ENCODE peak calls at places on chromosomes 2 and 18, in four cellular contexts. K is posterior vena cava, Y is non-pigmented ciliary epithelial cell, C is posterior cingulate gyrus. V is an unnamed sample.

GRCh38 chr2:197857708-197858107 is 53.3 kb downstream of the PLCL1 start:
- DNase-seq in C (no peak), Y (no peak), K (no peak), V (no peak)

GRCh38 chr2:206381881-206382280 is 61.5 kb upstream of the ADAM23 start:
- DNase-seq in Y (no peak), K (no peak), C (no peak), V (no peak)

GRCh38 chr2:144519934-144520717 is at the start of gene ZEB2:
- DNase-seq in K (peak; percentile 84), Y (no peak), C (peak; percentile 59), V (peak; percentile 88)

GRCh38 chr18:46158498-46158897 is 54.3 kb downstream of the HAUS1 start:
- DNase-seq in Y (no peak), C (no peak), K (no peak), V (no peak)

GRCh38 chr2:112137516-112138142 is 556 bp upstream of the FBLN7 start:
- DNase-seq in C (no peak), Y (no peak), K (no peak), V (no peak)

GRCh38 chr2:144683955-144684354 is 164.0 kb upstream of the ZEB2 start:
- DNase-seq in K (no peak), C (no peak), Y (no peak), V (no peak)

GRCh38 chr2:113357071-113357470 is 78.3 kb upstream of the PAX8 start:
- DNase-seq in Y (no peak), K (no peak), C (no peak), V (no peak)

GRCh38 chr2:200471324-200471848 is 38.5 kb downstream of the KCTD18 start:
- DNase-seq in C (peak; percentile 32), K (no peak), Y (no peak), V (no peak)

GRCh38 chr2:67716895-67717294 is 319.8 kb downstream of the ETAA1 start:
- DNase-seq in Y (no peak), K (no peak), C (no peak), V (no peak)

GRCh38 chr2:147247749-147248148 is 597.1 kb upstream of the ACVR2A start:
- DNase-seq in Y (no peak), C (no peak), K (no peak), V (no peak)

GRCh38 chr2:23824777-23825212 is 102.1 kb downstream of the ATAD2B start:
- DNase-seq in K (no peak), C (no peak), Y (no peak), V (no peak)

GRCh38 chr18:9849407-9849961 is 36.3 kb upstream of the TXNDC2 start:
- DNase-seq in K (no peak), Y (no peak), C (no peak), V (peak; percentile 55)

GRCh38 chr2:74119324-74119723 is 28.4 kb downstream of the BOLA3 start:
- DNase-seq in Y (no peak), K (no peak), C (no peak), V (no peak)

GRCh38 chr2:241803387-241804325 is 5.3 kb upstream of the NEU4 start:
- DNase-seq in Y (no peak), K (peak; percentile 86), C (peak; percentile 66), V (peak; percentile 65)

GRCh38 chr2:233690444-233690843 is 2.2 kb upstream of the UGT1A6 start:
- DNase-seq in Y (no peak), K (no peak), C (no peak), V (no peak)

GRCh38 chr2:219274392-219274921 is 4.7 kb upstream of the DNAJB2 start:
- DNase-seq in K (no peak), Y (no peak), C (no peak), V (peak; percentile 38)

GRCh38 chr2:97741686-97742085 is 28.3 kb downstream of the ZAP70 start:
- DNase-seq in Y (no peak), K (peak; percentile 40), C (no peak), V (peak; percentile 16)

GRCh38 chr2:99643824-99644787 is 154.3 kb upstream of the REV1 start:
- DNase-seq in C (no peak), K (peak; percentile 66), Y (no peak), V (peak; percentile 36)

GRCh38 chr18:23864620-23865019 is 149.9 kb upstream of the TTC39C start:
- DNase-seq in C (no peak), K (no peak), Y (no peak), V (no peak)

GRCh38 chr2:190334479-190335224 is 8.7 kb upstream of the INPP1 start:
- DNase-seq in Y (no peak), K (no peak), C (no peak), V (no peak)

GRCh38 chr2:207516206-207516605 is 13.6 kb upstream of the CREB1 start:
- DNase-seq in C (no peak), Y (no peak), K (no peak), V (no peak)

GRCh38 chr18:3916082-3916481 is 466.1 kb downstream of the TGIF1 start:
- DNase-seq in Y (no peak), C (peak; percentile 69), K (no peak), V (no peak)

GRCh38 chr2:53268086-53268485 is 499.5 kb upstream of the CHAC2 start:
- DNase-seq in K (no peak), C (no peak), Y (no peak), V (no peak)

GRCh38 chr18:79791141-79791972 is 6.4 kb upstream of the KCNG2 start:
- DNase-seq in C (no peak), K (peak; percentile 78), Y (peak; percentile 98), V (no peak)

GRCh38 chr2:162244559-162245031 is 1.4 kb upstream of the FAP start:
- DNase-seq in Y (peak; percentile 92), C (no peak), K (peak; percentile 82), V (peak; percentile 43)

GRCh38 chr2:55923091-55923977 is at the start of gene EFEMP1:
- DNase-seq in Y (no peak), K (peak; percentile 91), C (peak; percentile 22), V (peak; percentile 92)

GRCh38 chr2:68110102-68110501 is 47.3 kb upstream of the C1D start:
- DNase-seq in Y (no peak), K (no peak), C (no peak), V (no peak)

GRCh38 chr2:173590278-173590811 is 235.7 kb downstream of the CDCA7 start:
- DNase-seq in K (peak; percentile 78), Y (peak; percentile 83), C (no peak), V (peak; percentile 70)

GRCh38 chr2:20050104-20050711 is 1.2 kb downstream of the LAPTM4A start:
- DNase-seq in K (no peak), Y (no peak), C (no peak), V (no peak)

GRCh38 chr18:55161966-55162365 is 202.7 kb upstream of the CCDC68 start:
- DNase-seq in Y (no peak), K (no peak), C (no peak), V (no peak)

GRCh38 chr2:12594590-12594989 is 122.1 kb upstream of the TRIB2 start:
- DNase-seq in C (no peak), K (no peak), Y (no peak), V (no peak)

GRCh38 chr2:180115675-180116074 is 108.6 kb upstream of the CWC22 start:
- DNase-seq in C (no peak), K (no peak), Y (no peak), V (no peak)

GRCh38 chr2:106124126-106124756 is 69.9 kb downstream of the UXS1 start:
- DNase-seq in C (no peak), Y (no peak), K (no peak), V (no peak)

GRCh38 chr2:180618570-180618969 is 361.8 kb upstream of the UBE2E3 start:
- DNase-seq in Y (peak; percentile 23), K (no peak), C (no peak), V (no peak)